ENCODE peak calls at places on chromosome 9, in seven cellular contexts. X is GM19239; V is activated CD4-positive, alpha-beta T cell treated with anti-CD3 and anti-CD28 coated beads, Interleukin-2, amount 50 U/mL, for 4 hours; F is AG08396; L is adipocyte; Z is kidney tubule cell; B is stimulated activated CD8-positive, alpha-beta memory T cell treated with anti-CD3 and anti-CD28 coated beads, Interleukin-15, amount 100 ng/mL, for 24 hours. N is an unnamed sample.
A peak's percentile ranks its signal among the peaks of the same experiment; 100 is the strongest.

GRCh38 chr9:112009656-112010055 is 113.0 kb downstream of the UGCG start:
- DNase-seq in V (no peak), L (peak; percentile 26), F (no peak), Z (no peak), B (no peak), X (no peak), N (no peak)

GRCh38 chr9:114283551-114284111 is 39.3 kb upstream of the ORM1 start:
- DNase-seq in L (no peak), F (no peak), V (no peak), X (no peak), B (no peak), Z (no peak), N (no peak)

GRCh38 chr9:85944672-85945071 is 3.7 kb downstream of the NAA35 start:
- DNase-seq in Z (no peak), B (no peak), L (no peak), F (no peak), X (no peak), V (no peak), N (no peak)

GRCh38 chr9:15299374-15299939 is 7.6 kb downstream of the TTC39B start:
- DNase-seq in L (no peak), Z (no peak), F (no peak), X (peak; percentile 35), B (no peak), V (peak; percentile 53), N (peak; percentile 67)

GRCh38 chr9:12648921-12649320 is 44.3 kb upstream of the TYRP1 start:
- DNase-seq in V (no peak), F (no peak), L (no peak), B (no peak), X (no peak), Z (no peak), N (no peak)

GRCh38 chr9:30519756-30520155 is 1864.7 kb upstream of the ACO1 start:
- DNase-seq in B (no peak), V (no peak), X (no peak), L (no peak), Z (peak; percentile 17), F (no peak), N (no peak)

GRCh38 chr9:5999443-6000104 is 15.8 kb downstream of the RANBP6 start:
- DNase-seq in L (no peak), F (no peak), B (no peak), V (no peak), Z (no peak), X (no peak), N (no peak)

GRCh38 chr9:129697111-129697955 is 31.9 kb downstream of the PRRX2 start:
- DNase-seq in Z (no peak), B (peak; percentile 24), F (peak; percentile 94), V (peak; percentile 43), L (peak; percentile 95), X (no peak), N (no peak)